ENCODE peak calls at places on chromosomes 3 and 15, in five cellular contexts. One of them, this sample, is unnamed.
A peak's percentile ranks its signal among the peaks of the same experiment; 100 is the strongest.

GRCh38 chr3:28645149-28645548 is 296.5 kb upstream of the AZI2 start:
- DNase-seq in endothelial cell of umbilical vein: no peak
- DNase-seq in PC-3: no peak
- DNase-seq in colonic mucosa: no peak
- DNase-seq in heart left ventricle: no peak
- DNase-seq in this sample: no peak

GRCh38 chr3:57100046-57100695 is 39.7 kb downstream of the SPATA12 start:
- DNase-seq in endothelial cell of umbilical vein: peak; percentile 83
- DNase-seq in PC-3: peak; percentile 91
- DNase-seq in colonic mucosa: peak; percentile 83
- DNase-seq in heart left ventricle: peak; percentile 50
- DNase-seq in this sample: peak; percentile 61

GRCh38 chr3:161969867-161970266 is 473.3 kb downstream of the OTOL1 start:
- DNase-seq in endothelial cell of umbilical vein: no peak
- DNase-seq in PC-3: peak; percentile 28
- DNase-seq in colonic mucosa: no peak
- DNase-seq in heart left ventricle: no peak
- DNase-seq in this sample: peak; percentile 51

GRCh38 chr3:6437631-6438030 is 423.3 kb upstream of the GRM7 start:
- DNase-seq in endothelial cell of umbilical vein: no peak
- DNase-seq in PC-3: no peak
- DNase-seq in colonic mucosa: no peak
- DNase-seq in heart left ventricle: no peak
- DNase-seq in this sample: no peak

GRCh38 chr3:112709929-112710328 is 69.0 kb upstream of the CCDC80 start:
- DNase-seq in endothelial cell of umbilical vein: no peak
- DNase-seq in PC-3: peak; percentile 36
- DNase-seq in colonic mucosa: no peak
- DNase-seq in heart left ventricle: no peak
- DNase-seq in this sample: no peak

GRCh38 chr3:176071943-176072342 is 1125.3 kb downstream of the TBL1XR1 start:
- DNase-seq in endothelial cell of umbilical vein: no peak
- DNase-seq in PC-3: no peak
- DNase-seq in colonic mucosa: no peak
- DNase-seq in heart left ventricle: no peak
- DNase-seq in this sample: no peak

GRCh38 chr3:30493912-30494311 is 112.5 kb upstream of the TGFBR2 start:
- DNase-seq in endothelial cell of umbilical vein: no peak
- DNase-seq in PC-3: no peak
- DNase-seq in colonic mucosa: no peak
- DNase-seq in heart left ventricle: no peak
- DNase-seq in this sample: peak; percentile 85

GRCh38 chr15:52800852-52801747 is 11.0 kb upstream of the ONECUT1 start:
- DNase-seq in endothelial cell of umbilical vein: no peak
- DNase-seq in PC-3: no peak
- DNase-seq in colonic mucosa: no peak
- DNase-seq in heart left ventricle: no peak
- DNase-seq in this sample: no peak

GRCh38 chr3:195258449-195259145 is 12.4 kb downstream of the XXYLT1 start:
- DNase-seq in endothelial cell of umbilical vein: peak; percentile 45
- DNase-seq in PC-3: no peak
- DNase-seq in colonic mucosa: peak; percentile 16
- DNase-seq in heart left ventricle: no peak
- DNase-seq in this sample: no peak

DNA sequence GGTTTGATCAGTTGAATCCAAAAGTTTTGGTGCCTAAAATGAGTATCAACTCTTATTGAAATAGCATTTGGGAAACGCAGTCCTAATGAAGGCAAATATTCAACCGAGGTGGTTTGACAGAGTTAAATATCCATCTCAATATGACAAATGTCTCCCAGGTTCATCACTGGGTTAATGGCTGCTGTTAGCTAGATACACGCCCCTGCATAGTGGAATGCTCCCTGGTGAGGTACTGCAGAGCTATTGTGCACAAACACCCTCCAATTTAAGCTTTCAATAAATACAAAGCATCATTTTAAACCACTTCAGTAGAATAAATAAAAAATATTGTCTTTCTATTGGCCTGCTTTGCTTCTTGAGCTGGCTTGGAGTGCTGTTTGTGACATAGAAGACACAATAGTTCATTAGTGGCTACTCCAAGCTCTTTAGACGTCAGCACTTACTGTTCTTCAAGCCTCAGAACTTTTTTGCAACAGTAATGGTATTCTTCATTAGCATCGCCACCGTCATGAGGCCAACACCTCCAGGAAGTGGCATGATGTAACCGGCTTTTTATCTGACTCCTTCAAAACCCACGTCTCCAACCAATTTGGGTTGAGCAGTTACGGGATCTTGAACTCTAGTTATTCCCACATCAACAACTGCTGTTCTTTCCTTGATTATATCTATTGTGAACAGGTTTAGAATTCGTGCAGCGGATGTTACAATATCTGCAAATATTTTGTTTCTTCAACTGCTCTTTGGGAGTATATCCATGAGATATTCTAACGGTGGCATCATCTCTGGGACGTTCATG is 1159.6 kb upstream of the EPHA6 start:
- DNase-seq in endothelial cell of umbilical vein: no peak
- DNase-seq in PC-3: no peak
- DNase-seq in colonic mucosa: no peak
- DNase-seq in heart left ventricle: no peak
- DNase-seq in this sample: no peak
- TF ChIP-seq CTCF in endothelial cell of umbilical vein: no peak
- TF ChIP-seq CTCF in PC-3: no peak
- TF ChIP-seq CTCF in colonic mucosa: no peak
- TF ChIP-seq CTCF in heart left ventricle: no peak
- TF ChIP-seq CTCF in this sample: no peak

GRCh38 chr15:73965730-73966103 is 26.4 kb downstream of the STOML1 start:
- DNase-seq in endothelial cell of umbilical vein: no peak
- DNase-seq in PC-3: peak; percentile 49
- DNase-seq in colonic mucosa: no peak
- DNase-seq in heart left ventricle: no peak
- DNase-seq in this sample: peak; percentile 76

GRCh38 chr15:73964736-73965093 is 27.4 kb downstream of the STOML1 start:
- DNase-seq in endothelial cell of umbilical vein: peak; percentile 83
- DNase-seq in PC-3: peak; percentile 79
- DNase-seq in colonic mucosa: peak; percentile 84
- DNase-seq in heart left ventricle: peak; percentile 75
- DNase-seq in this sample: peak; percentile 50

GRCh38 chr15:73968461-73968860 is 23.6 kb downstream of the STOML1 start:
- DNase-seq in endothelial cell of umbilical vein: no peak
- DNase-seq in PC-3: no peak
- DNase-seq in colonic mucosa: no peak
- DNase-seq in heart left ventricle: no peak
- DNase-seq in this sample: no peak

GRCh38 chr15:73962409-73962808 is 29.7 kb downstream of the STOML1 start:
- DNase-seq in endothelial cell of umbilical vein: no peak
- DNase-seq in PC-3: no peak
- DNase-seq in colonic mucosa: no peak
- DNase-seq in heart left ventricle: no peak
- DNase-seq in this sample: peak; percentile 66

DNA sequence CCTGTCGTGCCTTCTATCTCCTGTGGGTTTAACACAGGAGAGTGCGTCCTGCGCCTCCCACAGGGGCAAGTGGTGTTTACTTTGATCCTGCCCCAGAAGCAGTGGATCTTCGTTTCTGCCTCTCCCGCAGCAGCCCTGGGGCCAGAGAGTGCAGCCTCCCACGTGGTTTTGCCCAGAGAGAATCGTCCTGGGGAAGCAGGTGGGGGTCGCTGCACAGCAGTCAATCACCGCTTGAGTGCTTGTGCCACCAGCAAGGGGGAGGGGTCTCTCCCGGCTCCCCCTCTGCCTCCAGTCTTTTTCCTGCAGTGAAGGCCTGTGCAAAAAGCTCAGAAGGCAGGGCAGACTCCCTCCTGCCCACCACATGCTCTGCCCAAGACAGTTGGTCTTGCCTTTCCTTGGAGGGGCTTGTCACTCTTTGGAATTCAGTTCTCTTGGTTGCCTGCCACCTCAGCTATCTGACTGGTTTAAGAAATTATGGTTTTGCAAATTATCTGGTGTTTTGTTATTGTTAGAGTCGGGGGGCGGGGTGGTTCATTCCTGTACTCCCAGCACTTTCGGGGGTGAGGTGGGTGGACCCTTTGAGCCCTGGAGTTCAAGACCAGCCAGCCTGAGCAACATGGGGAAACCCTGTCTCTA is 26.9 kb downstream of the STOML1 start:
- DNase-seq in endothelial cell of umbilical vein: no peak
- DNase-seq in PC-3: no peak
- DNase-seq in colonic mucosa: no peak
- DNase-seq in heart left ventricle: no peak
- DNase-seq in this sample: no peak
- H3K4me3 ChIP-seq in endothelial cell of umbilical vein: no peak overlapping the region
- H3K4me3 ChIP-seq in PC-3: no peak overlapping the region
- H3K4me3 ChIP-seq in colonic mucosa: no peak overlapping the region
- H3K4me3 ChIP-seq in heart left ventricle: no peak overlapping the region
- H3K4me3 ChIP-seq in this sample: no peak overlapping the region

GRCh38 chr15:74962219-74962618 is 5.6 kb upstream of the RPP25 start:
- DNase-seq in endothelial cell of umbilical vein: no peak
- DNase-seq in PC-3: no peak
- DNase-seq in colonic mucosa: no peak
- DNase-seq in heart left ventricle: no peak
- DNase-seq in this sample: no peak
- TF ChIP-seq CTCF in endothelial cell of umbilical vein: no peak
- TF ChIP-seq CTCF in PC-3: no peak
- TF ChIP-seq CTCF in colonic mucosa: no peak
- TF ChIP-seq CTCF in heart left ventricle: no peak
- TF ChIP-seq CTCF in this sample: no peak

GRCh38 chr3:71150293-71150954 is 433.1 kb downstream of the FOXP1 start:
- DNase-seq in endothelial cell of umbilical vein: no peak
- DNase-seq in PC-3: no peak
- DNase-seq in colonic mucosa: no peak
- DNase-seq in heart left ventricle: no peak
- DNase-seq in this sample: no peak
- H3K4me3 ChIP-seq in endothelial cell of umbilical vein: no peak overlapping the region
- H3K4me3 ChIP-seq in PC-3: no peak overlapping the region
- H3K4me3 ChIP-seq in colonic mucosa: no peak overlapping the region
- H3K4me3 ChIP-seq in heart left ventricle: no peak overlapping the region
- H3K4me3 ChIP-seq in this sample: no peak overlapping the region

DNA sequence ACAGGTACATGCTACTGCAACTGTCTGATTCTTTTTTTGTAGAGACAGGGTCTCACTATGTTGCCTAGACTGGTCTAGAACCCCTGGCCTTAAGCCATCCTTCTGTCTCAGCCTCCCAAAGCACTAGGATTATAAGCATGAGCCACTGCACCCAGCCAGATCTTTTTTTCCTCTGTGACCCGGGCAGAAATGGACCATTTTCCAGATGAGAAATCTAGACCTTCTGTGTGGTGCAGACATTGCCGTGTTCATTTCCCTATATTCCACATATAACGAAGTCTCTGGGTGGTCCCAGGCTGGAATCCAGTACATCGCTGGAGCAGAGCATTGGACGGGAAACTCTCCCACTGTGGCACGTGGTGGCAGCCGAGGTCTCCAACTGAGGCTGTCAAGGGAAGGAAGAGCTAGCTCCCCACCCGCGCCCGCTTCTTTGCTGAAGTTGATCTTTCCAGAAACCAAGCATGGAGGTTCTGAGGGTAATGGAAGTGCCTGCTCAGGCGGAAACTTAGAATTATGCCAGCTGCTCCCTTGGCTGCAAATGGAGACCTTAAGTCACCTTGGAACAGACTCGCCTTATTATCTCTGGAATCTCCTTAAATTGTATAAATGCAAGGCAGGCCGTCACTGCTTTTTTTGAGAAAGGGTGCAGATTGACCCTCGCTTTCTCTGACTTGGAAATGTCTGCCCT is 23.1 kb upstream of the TXNRD3 start:
- DNase-seq in endothelial cell of umbilical vein: no peak
- DNase-seq in PC-3: no peak
- DNase-seq in colonic mucosa: no peak
- DNase-seq in heart left ventricle: no peak
- DNase-seq in this sample: no peak
- TF ChIP-seq CTCF in endothelial cell of umbilical vein: no peak
- TF ChIP-seq CTCF in PC-3: no peak
- TF ChIP-seq CTCF in colonic mucosa: no peak
- TF ChIP-seq CTCF in heart left ventricle: no peak
- TF ChIP-seq CTCF in this sample: no peak

GRCh38 chr15:40105517-40106202 is 3.0 kb downstream of the BMF start:
- DNase-seq in endothelial cell of umbilical vein: no peak
- DNase-seq in PC-3: no peak
- DNase-seq in colonic mucosa: no peak
- DNase-seq in heart left ventricle: no peak
- DNase-seq in this sample: no peak
- H3K4me3 ChIP-seq in endothelial cell of umbilical vein: no peak overlapping the region
- H3K4me3 ChIP-seq in PC-3: no peak overlapping the region
- H3K4me3 ChIP-seq in colonic mucosa: no peak overlapping the region
- H3K4me3 ChIP-seq in heart left ventricle: no peak overlapping the region
- H3K4me3 ChIP-seq in this sample: no peak overlapping the region

DNA sequence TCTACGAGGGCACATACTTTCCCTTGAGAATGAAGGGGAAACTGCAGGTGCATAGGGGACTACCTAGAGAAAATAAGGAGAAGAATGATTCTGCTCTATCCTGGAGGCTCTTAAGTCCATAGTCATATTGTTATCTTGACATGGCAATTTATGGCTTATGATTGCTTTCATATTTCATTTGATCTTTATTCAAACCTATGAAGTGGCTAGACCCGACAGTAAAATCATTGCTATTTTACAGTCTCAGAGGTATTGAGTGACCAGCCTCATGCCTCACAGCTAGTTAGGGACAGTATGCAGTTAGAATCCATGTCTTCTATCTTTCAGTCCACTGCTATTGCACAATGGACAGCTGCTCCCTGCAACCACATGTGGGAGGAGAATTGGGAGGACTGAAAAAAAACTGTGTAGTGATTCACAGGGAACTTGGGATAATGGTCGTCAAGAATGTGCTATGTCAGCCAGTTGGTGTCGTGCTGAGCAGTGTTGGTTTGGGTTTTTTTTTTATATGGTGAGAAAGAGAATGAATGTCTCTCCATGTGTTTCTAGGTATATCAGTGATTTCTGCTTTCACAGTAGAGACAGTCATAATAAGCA is 63.2 kb upstream of the SPPL2A start:
- DNase-seq in endothelial cell of umbilical vein: no peak
- DNase-seq in PC-3: peak; percentile 47
- DNase-seq in colonic mucosa: no peak
- DNase-seq in heart left ventricle: no peak
- DNase-seq in this sample: peak; percentile 77
- TF ChIP-seq CTCF in endothelial cell of umbilical vein: no peak
- TF ChIP-seq CTCF in PC-3: no peak
- TF ChIP-seq CTCF in colonic mucosa: no peak
- TF ChIP-seq CTCF in heart left ventricle: no peak
- TF ChIP-seq CTCF in this sample: no peak

DNA sequence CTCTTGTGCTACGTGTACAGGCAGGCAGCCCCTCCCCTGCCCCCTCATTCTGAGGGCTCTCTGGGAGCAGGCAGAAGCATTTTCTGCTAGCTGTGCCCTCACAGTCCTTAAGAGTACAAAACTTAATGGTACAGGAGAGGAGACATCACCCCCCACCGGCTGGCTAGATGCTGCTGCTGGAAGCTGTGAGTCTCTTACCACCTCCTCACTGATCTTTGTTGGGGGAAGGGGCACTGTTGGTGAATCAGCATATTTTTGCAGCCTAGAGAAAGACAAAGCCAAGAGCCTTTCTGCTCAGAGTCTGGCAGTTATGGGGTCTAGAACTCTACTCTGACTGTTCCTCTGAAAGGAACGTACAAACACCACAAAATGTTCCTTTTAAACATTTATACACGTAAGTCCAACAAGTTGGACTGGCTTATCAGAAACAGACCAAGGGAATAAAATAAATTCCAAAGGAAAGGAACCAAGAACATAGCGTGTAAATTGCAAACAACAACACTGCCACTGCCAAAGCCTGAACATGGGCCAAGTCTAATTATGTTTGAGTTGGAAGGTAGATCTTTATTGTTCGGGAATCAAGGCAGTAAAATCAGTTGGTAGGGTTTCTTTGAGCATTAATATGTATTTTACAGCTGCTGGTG is 27.2 kb downstream of the CLK3 start:
- DNase-seq in endothelial cell of umbilical vein: peak; percentile 87
- DNase-seq in PC-3: no peak
- DNase-seq in colonic mucosa: no peak
- DNase-seq in heart left ventricle: no peak
- DNase-seq in this sample: no peak
- H3K4me3 ChIP-seq in endothelial cell of umbilical vein: no peak overlapping the region
- H3K4me3 ChIP-seq in PC-3: no peak overlapping the region
- H3K4me3 ChIP-seq in colonic mucosa: no peak overlapping the region
- H3K4me3 ChIP-seq in heart left ventricle: no peak overlapping the region
- H3K4me3 ChIP-seq in this sample: no peak overlapping the region

This sample was measured in foreskin fibroblast.